ENCODE peak calls at places on chromosomes 5 and 9, in seven cellular contexts. X is right lobe of liver, Q is Peyer's patch, C is heart right ventricle, D is lower leg skin, R is astrocyte of the spinal cord, Y is lower lobe of right lung. U is an unnamed sample.

GRCh38 chr9:107942870-107943269 is 453.3 kb upstream of the KLF4 start:
- DNase-seq in R (no peak), D (no peak), X (no peak), Y (no peak), Q (no peak), C (no peak), U (no peak)

GRCh38 chr5:179261301-179262125 is 83.7 kb downstream of the ADAMTS2 start:
- DNase-seq in X (no peak), D (no peak), R (no peak), Q (no peak), Y (no peak), C (no peak), U (peak; percentile 72)

GRCh38 chr5:98722188-98722587 is 51.3 kb upstream of the RGMB start:
- DNase-seq in R (peak; percentile 9), D (no peak), C (no peak), X (no peak), Y (no peak), Q (no peak), U (no peak)

GRCh38 chr5:6522337-6522736 is 73.7 kb downstream of the UBE2QL1 start:
- DNase-seq in D (no peak), X (no peak), Y (no peak), R (no peak), C (no peak), Q (no peak), U (no peak)

GRCh38 chr9:105445203-105445881 is 2.5 kb upstream of the FSD1L start:
- DNase-seq in D (no peak), X (no peak), Q (no peak), C (peak; percentile 21), R (no peak), Y (no peak), U (no peak)

GRCh38 chr9:86488794-86489193 is 134.6 kb upstream of the TUT7 start:
- DNase-seq in D (no peak), R (no peak), Q (no peak), X (no peak), C (no peak), Y (no peak), U (no peak)

GRCh38 chr9:114894801-114895433 is 35.5 kb downstream of the TNFSF8 start:
- DNase-seq in C (no peak), X (no peak), D (no peak), Y (no peak), Q (no peak), R (peak; percentile 93), U (no peak)

GRCh38 chr5:176583076-176583475 is 26.9 kb downstream of the GPRIN1 start:
- DNase-seq in Y (no peak), Q (no peak), D (no peak), X (no peak), C (no peak), R (no peak), U (no peak)

GRCh38 chr5:40073927-40074326 is 605.8 kb upstream of the PTGER4 start:
- DNase-seq in D (no peak), R (no peak), Q (no peak), C (no peak), Y (no peak), X (no peak), U (no peak)

GRCh38 chr5:73825736-73826135 is 199.7 kb downstream of the ARHGEF28 start:
- DNase-seq in X (no peak), Y (no peak), D (no peak), C (no peak), Q (no peak), R (no peak), U (no peak)

GRCh38 chr5:38541174-38541724 is 15.2 kb downstream of the LIFR start:
- DNase-seq in R (no peak), Q (no peak), D (no peak), Y (no peak), C (no peak), X (no peak), U (no peak)

GRCh38 chr5:79694183-79694582 is 4.5 kb downstream of the CMYA5 start:
- DNase-seq in R (no peak), Y (no peak), X (no peak), Q (no peak), C (no peak), D (no peak), U (no peak)

GRCh38 chr5:160423025-160423554 is 1.4 kb downstream of the PTTG1 start:
- DNase-seq in X (no peak), Q (no peak), R (no peak), D (no peak), Y (no peak), C (no peak), U (no peak)

GRCh38 chr9:78245401-78245800 is 9.5 kb downstream of the CEP78 start:
- DNase-seq in Y (no peak), C (no peak), X (no peak), R (no peak), Q (no peak), D (no peak), U (no peak)

GRCh38 chr5:136598901-136599300 is 233.6 kb upstream of the TRPC7 start:
- DNase-seq in Q (no peak), D (no peak), R (no peak), C (no peak), X (no peak), Y (no peak), U (no peak)

GRCh38 chr9:5112109-5112592 is 73.3 kb downstream of the INSL6 start:
- DNase-seq in R (no peak), Y (no peak), Q (no peak), C (no peak), D (no peak), X (peak; percentile 15), U (no peak)

GRCh38 chr9:81824802-81825770 is 103.1 kb upstream of the SPATA31D4 start:
- DNase-seq in Q (no peak), D (no peak), Y (no peak), X (no peak), R (no peak), C (no peak), U (no peak)

GRCh38 chr5:167229751-167230150 is 1061.7 kb upstream of the WWC1 start:
- DNase-seq in Q (no peak), X (no peak), Y (no peak), D (no peak), R (no peak), C (no peak), U (no peak)

GRCh38 chr5:168266016-168266415 is 25.4 kb upstream of the WWC1 start:
- DNase-seq in Y (no peak), Q (no peak), R (no peak), X (no peak), C (no peak), D (no peak), U (no peak)

GRCh38 chr9:13689925-13690324 is 410.4 kb upstream of the MPDZ start:
- DNase-seq in Q (no peak), R (no peak), C (no peak), D (no peak), Y (no peak), X (no peak), U (no peak)

GRCh38 chr5:5941486-5941885 is 436.9 kb downstream of the MED10 start:
- DNase-seq in X (no peak), D (no peak), R (no peak), Q (no peak), Y (no peak), C (no peak), U (no peak)

GRCh38 chr5:133749331-133749985 is 137.1 kb upstream of the FSTL4 start:
- DNase-seq in Q (no peak), Y (no peak), D (no peak), R (no peak), C (no peak), X (no peak), U (peak; percentile 10)

GRCh38 chr5:67474597-67475238 is 278.1 kb upstream of the CD180 start:
- DNase-seq in R (no peak), X (no peak), Y (no peak), Q (no peak), D (no peak), C (no peak), U (no peak)
- TF ChIP-seq CTCF in R (no peak), X (no peak), Y (no peak), Q (no peak), D (no peak), C (no peak), U (no peak)

GRCh38 chr9:111720170-111720569 is 58.8 kb downstream of the GNG10 start:
- DNase-seq in R (no peak), Q (no peak), D (no peak), C (no peak), Y (no peak), X (no peak), U (no peak)
- TF ChIP-seq CTCF in R (no peak), Q (no peak), D (no peak), C (peak; percentile 23), Y (no peak), X (no peak), U (no peak)

GRCh38 chr5:34639852-34640626 is 16.1 kb upstream of the RAI14 start:
- DNase-seq in D (no peak), Q (no peak), R (peak; percentile 76), X (no peak), Y (no peak), C (no peak), U (no peak)
- TF ChIP-seq CTCF in D (no peak), Q (no peak), R (no peak), X (no peak), Y (no peak), C (no peak), U (no peak)

GRCh38 chr9:20271723-20272122 is 350.6 kb downstream of the MLLT3 start:
- DNase-seq in D (no peak), R (no peak), X (no peak), Y (no peak), Q (no peak), C (no peak), U (no peak)
- TF ChIP-seq CTCF in D (no peak), R (no peak), X (no peak), Y (no peak), Q (no peak), C (no peak), U (peak; percentile 18)

GRCh38 chr9:35691757-35692301 is 2.1 kb upstream of the TPM2 start:
- DNase-seq in C (no peak), Q (no peak), D (no peak), Y (no peak), X (peak; percentile 14), R (no peak), U (no peak)
- TF ChIP-seq CTCF in C (no peak), Q (no peak), D (no peak), Y (no peak), X (no peak), R (no peak), U (no peak)

DNA sequence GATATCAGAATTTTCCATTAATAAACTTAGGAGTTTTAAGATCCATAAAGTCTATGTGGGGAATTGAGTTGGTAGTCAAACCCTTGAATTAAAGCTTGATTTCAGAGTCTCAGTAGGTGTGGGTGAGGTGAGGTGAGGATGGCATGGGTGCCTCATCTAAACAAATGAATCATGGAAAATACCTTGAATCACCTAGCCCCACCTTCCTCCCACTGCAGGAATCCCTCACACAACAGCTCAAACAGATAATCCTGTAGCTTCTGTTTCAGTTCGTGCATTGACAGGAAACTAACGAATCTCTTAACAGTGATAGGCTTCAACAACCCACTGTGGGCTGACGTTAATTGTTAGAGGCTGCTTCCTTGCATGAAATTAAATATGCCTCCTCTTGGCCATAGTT is 185.0 kb downstream of the SREK1 start:
- DNase-seq in R (no peak), Y (no peak), Q (no peak), X (no peak), D (no peak), C (no peak), U (no peak)
- TF ChIP-seq CTCF in R (no peak), Y (no peak), Q (no peak), X (no peak), D (no peak), C (no peak), U (no peak)

U was measured in type B pancreatic cell.